ENCODE peak calls at places on chromosome 13, in ten cellular contexts. Q, B, R, P, Y, E, G, H, S and M are unnamed samples.

GRCh38 chr13:98542568-98543379 is 34.1 kb downstream of the STK24 start:
- DNase-seq in P (no peak), R (no peak), S (no peak), H (no peak), B (no peak), Y (no peak), Q (no peak), E (peak; percentile 52), G (no peak), M (no peak)

GRCh38 chr13:114010401-114011101 is 36.7 kb upstream of the C13orf46 start:
- DNase-seq in R (peak; percentile 65), P (no peak), G (no peak), S (no peak), Q (no peak), H (no peak), E (peak; percentile 57), B (no peak), Y (no peak), M (peak; percentile 71)

GRCh38 chr13:114128624-114129522 is 3.5 kb downstream of the RASA3 start:
- DNase-seq in R (no peak), E (peak; percentile 87), Q (peak; percentile 72), B (peak; percentile 94), S (peak; percentile 96), G (peak; percentile 67), Y (no peak), H (peak; percentile 79), P (no peak), M (peak; percentile 89)

GRCh38 chr13:27137759-27138158 is 33.9 kb downstream of the USP12 start:
- DNase-seq in G (no peak), H (no peak), R (no peak), Y (no peak), B (no peak), S (no peak), P (no peak), E (no peak), Q (no peak), M (no peak)

GRCh38 chr13:28867564-28867963 is 47.4 kb downstream of the MTUS2 start:
- DNase-seq in P (no peak), B (no peak), G (no peak), Q (no peak), E (no peak), Y (no peak), H (no peak), S (no peak), R (no peak), M (no peak)

GRCh38 chr13:112984954-112985802 is 16.2 kb downstream of the MCF2L start:
- DNase-seq in H (peak; percentile 62), E (no peak), Y (no peak), Q (no peak), B (no peak), P (no peak), R (no peak), G (peak; percentile 66), S (no peak), M (no peak)

GRCh38 chr13:43159007-43159406 is 135.6 kb downstream of the DNAJC15 start:
- DNase-seq in S (peak; percentile 30), Q (no peak), R (no peak), B (no peak), G (no peak), E (no peak), P (no peak), Y (no peak), H (no peak), M (no peak)

GRCh38 chr13:20182231-20182846 is 10.4 kb downstream of the GJB2 start:
- DNase-seq in Q (peak; percentile 57), B (peak; percentile 51), R (peak; percentile 84), H (no peak), S (peak; percentile 68), E (no peak), P (no peak), Y (no peak), G (peak; percentile 48), M (no peak)

GRCh38 chr13:28313579-28313978 is 175.2 kb downstream of the PAN3 start:
- DNase-seq in R (no peak), H (no peak), Y (no peak), B (no peak), G (no peak), E (no peak), P (no peak), Q (peak; percentile 28), S (peak; percentile 66), M (no peak)

GRCh38 chr13:19959831-19960672 is 1.5 kb downstream of the ZMYM2 start:
- DNase-seq in B (peak; percentile 77), H (peak; percentile 88), P (peak; percentile 80), E (peak; percentile 93), Q (peak; percentile 80), S (peak; percentile 91), R (peak; percentile 77), G (peak; percentile 83), Y (peak; percentile 77), M (peak; percentile 91)

GRCh38 chr13:76856141-76856571 is 30.0 kb downstream of the KCTD12 start:
- DNase-seq in G (no peak), Y (no peak), H (no peak), R (no peak), P (no peak), S (no peak), E (no peak), Q (no peak), B (no peak), M (no peak)

GRCh38 chr13:67308004-67308772 is 78.1 kb upstream of the PCDH9 start:
- DNase-seq in Y (no peak), S (no peak), E (no peak), Q (no peak), B (no peak), H (no peak), P (no peak), R (no peak), G (no peak), M (no peak)

GRCh38 chr13:114286808-114287207 is 5.4 kb downstream of the UPF3A start:
- DNase-seq in E (no peak), Q (no peak), H (no peak), P (no peak), S (no peak), R (no peak), G (no peak), B (no peak), Y (no peak), M (no peak)

GRCh38 chr13:20142019-20142926 is 18.6 kb downstream of the GJA3 start:
- DNase-seq in B (no peak), E (no peak), Y (peak; percentile 40), H (no peak), Q (no peak), G (no peak), R (peak; percentile 48), P (no peak), S (no peak), M (no peak)

GRCh38 chr13:96229356-96229755 is 139.4 kb downstream of the HS6ST3 start:
- DNase-seq in R (peak; percentile 3), S (peak; percentile 38), Y (no peak), B (no peak), H (no peak), Q (peak; percentile 48), G (no peak), E (no peak), P (no peak), M (no peak)

DNA sequence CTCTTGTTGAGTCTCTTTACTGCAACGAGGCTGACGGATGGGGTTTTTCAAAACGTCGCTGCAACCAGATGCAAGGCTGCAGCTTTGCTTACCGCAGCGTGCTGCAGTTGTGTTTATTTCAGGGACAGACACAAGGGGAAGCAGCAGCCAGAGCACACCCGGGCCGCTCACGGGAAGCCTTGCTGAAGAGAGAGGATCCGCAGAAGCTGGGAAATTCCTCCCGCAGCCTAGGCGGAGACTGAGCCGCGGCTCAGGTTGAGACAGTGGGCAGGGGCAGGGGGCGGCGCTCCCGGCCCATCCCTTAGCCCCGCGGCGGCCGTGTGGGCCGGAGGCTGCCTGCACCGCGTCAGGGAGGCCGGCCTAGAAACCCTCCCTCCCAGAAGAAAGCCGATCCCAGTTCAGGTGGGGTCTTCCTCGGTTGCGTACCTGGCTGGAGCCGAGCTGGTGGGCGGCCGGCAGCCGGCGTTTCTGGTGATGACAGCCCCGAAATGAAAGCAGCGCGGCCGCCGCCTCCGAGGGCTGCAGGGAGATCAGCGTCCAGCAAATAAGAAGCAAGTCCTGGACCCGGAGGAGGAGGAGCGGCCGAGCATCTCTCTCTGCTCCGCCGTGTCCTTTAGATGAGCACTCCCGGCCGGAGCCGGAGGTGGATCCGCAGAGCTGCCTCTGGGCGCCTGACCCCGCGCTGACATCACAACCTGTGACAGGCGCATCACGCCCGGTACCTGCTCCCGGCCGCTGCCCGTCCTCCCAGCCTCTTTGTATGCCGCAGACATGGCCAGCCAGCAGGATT is at the start of gene FRY:
- DNase-seq in B (no peak), H (peak; percentile 56), E (peak; percentile 87), R (peak; percentile 81), Q (peak; percentile 15), G (peak; percentile 60), P (peak; percentile 63), S (peak; percentile 55), Y (peak; percentile 85), M (peak; percentile 83)
- H3K27ac ChIP-seq in B (peak within 1 kb of the TSS; percentile 85), H (peak within 1 kb of the TSS; percentile 80), E (peak within 1 kb of the TSS; percentile 87), R (peak within 1 kb of the TSS; percentile 85), Q (no peak within 1 kb of the TSS), G (peak within 1 kb of the TSS; percentile 83), P (peak within 1 kb of the TSS; percentile 84), S (no peak within 1 kb of the TSS), Y (peak within 1 kb of the TSS; percentile 30), M (peak within 1 kb of the TSS; percentile 8)

DNA sequence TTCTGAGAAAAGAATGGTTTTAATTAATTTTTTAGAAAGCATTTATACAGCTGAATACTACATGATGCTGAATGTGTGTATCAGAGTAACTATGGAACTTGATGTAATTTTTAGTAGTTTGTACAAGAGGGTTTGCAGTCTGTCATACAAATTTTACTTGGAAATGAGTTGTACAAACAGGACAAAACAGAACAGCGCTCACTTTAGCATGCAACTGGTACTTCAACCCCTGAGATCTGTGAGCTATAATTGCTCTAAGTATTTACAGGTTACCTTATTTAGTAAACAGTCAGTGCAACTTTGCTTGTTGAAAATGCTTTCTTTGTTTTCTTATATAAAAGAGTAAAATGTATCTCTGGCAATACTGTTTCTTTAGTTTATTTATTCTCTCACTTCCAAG is 719 bp downstream of the TNFRSF19 start:
- DNase-seq in E (no peak), B (no peak), R (no peak), G (no peak), S (no peak), Y (no peak), P (no peak), H (no peak), Q (no peak), M (no peak)
- H3K4me3 ChIP-seq in E (peak overlapping the region; percentile 20), B (no peak overlapping the region), R (peak overlapping the region; percentile 41), G (no peak overlapping the region), S (no peak overlapping the region), Y (no peak overlapping the region), P (peak overlapping the region; percentile 37), H (no peak overlapping the region), Q (no peak overlapping the region), M (peak overlapping the region; percentile 33)

GRCh38 chr13:24557121-24557520 is 44.5 kb upstream of the PARP4 start:
- DNase-seq in Y (no peak), E (no peak), P (no peak), G (no peak), Q (no peak), R (peak; percentile 10), B (no peak), H (no peak), S (no peak), M (no peak)
- TF ChIP-seq POLR2AphosphoS5 in Y (no peak), E (no peak), P (no peak), G (no peak), Q (no peak), R (no peak), B (no peak), H (no peak), S (no peak), M (no peak)

DNA sequence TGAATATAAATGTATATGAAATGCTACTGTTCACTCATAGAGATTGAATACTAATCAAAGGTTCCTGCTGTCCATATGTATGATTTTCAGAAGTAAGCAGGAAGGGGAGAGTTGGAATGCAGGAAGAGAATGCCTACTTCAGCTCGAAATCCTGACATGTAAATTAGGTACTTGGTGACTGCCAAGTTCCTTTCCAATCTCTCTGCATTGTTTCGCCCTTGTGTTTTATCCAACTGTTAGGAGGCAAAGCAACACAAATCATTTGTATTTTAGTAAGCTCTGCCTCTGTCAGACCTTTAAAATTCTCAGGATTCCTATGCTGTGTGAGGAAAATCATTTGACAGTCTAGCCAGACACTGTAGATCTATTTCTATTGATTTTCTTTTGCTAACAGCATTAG is 9.0 kb downstream of the STARD13 start:
- DNase-seq in P (no peak), B (no peak), H (no peak), R (no peak), S (peak; percentile 71), E (no peak), G (no peak), Y (no peak), Q (no peak), M (no peak)
- H3K27ac ChIP-seq in P (peak overlapping the region; percentile 84), B (no peak overlapping the region), H (peak overlapping the region; percentile 85), R (peak overlapping the region; percentile 69), S (no peak overlapping the region), E (peak overlapping the region; percentile 37), G (peak overlapping the region; percentile 36), Y (no peak overlapping the region), Q (no peak overlapping the region), M (no peak overlapping the region)